ENCODE peak calls at places on chromosomes 5 and 9, in five cellular contexts. J is mesothelial cell of epicardium; E is activated naive CD8-positive, alpha-beta T cell treated with anti-CD3 and anti-CD28 coated beads, Interleukin-2, amount 50 U/mL, for 24 hours; F is HuH-7; I is stimulated activated CD4-positive, alpha-beta T cell treated with anti-CD3 and anti-CD28 coated beads, TNF-alpha, amount 100 ng/mL, for 1 hour. B is an unnamed sample.

GRCh38 chr5:12623408-12623807 is 719.2 kb upstream of the CTNND2 start:
- DNase-seq in J (no peak), E (no peak), F (no peak), I (no peak), B (no peak)

GRCh38 chr5:61678966-61679365 is 346.9 kb downstream of the ZSWIM6 start:
- DNase-seq in J (no peak), E (no peak), F (no peak), I (no peak), B (no peak)

GRCh38 chr9:98054376-98054951 is 2.1 kb upstream of the NANS start:
- DNase-seq in J (no peak), E (no peak), F (no peak), I (no peak), B (no peak)

GRCh38 chr5:37871023-37871815 is 31.4 kb upstream of the GDNF start:
- DNase-seq in J (no peak), E (no peak), F (no peak), I (no peak), B (no peak)

GRCh38 chr9:71814805-71815204 is 46.5 kb upstream of the CEMIP2 start:
- DNase-seq in J (no peak), E (no peak), F (no peak), I (no peak), B (no peak)

GRCh38 chr5:124513216-124513615 is 233.2 kb downstream of the ZNF608 start:
- DNase-seq in J (no peak), E (no peak), F (no peak), I (no peak), B (no peak)

GRCh38 chr9:127163409-127163808 is 41.0 kb upstream of the ANGPTL2 start:
- DNase-seq in J (no peak), E (no peak), F (no peak), I (no peak), B (peak)

GRCh38 chr5:116068028-116068632 is 16.7 kb upstream of the COMMD10 start:
- DNase-seq in J (no peak), E (no peak), F (no peak), I (no peak), B (no peak)

GRCh38 chr9:21764736-21765245 is 37.6 kb upstream of the MTAP start:
- DNase-seq in J (no peak), E (no peak), F (no peak), I (no peak), B (no peak)

GRCh38 chr5:130836729-130837660 is 328.1 kb downstream of the HINT1 start:
- DNase-seq in J (no peak), E (no peak), F (no peak), I (no peak), B (no peak)

GRCh38 chr9:116687074-116687761 is at the start of gene TRIM32:
- DNase-seq in J (peak), E (peak), F (peak), I (peak), B (peak)

GRCh38 chr9:33466565-33467495 is 6.9 kb downstream of the NOL6 start:
- DNase-seq in J (no peak), E (peak), F (peak), I (peak), B (peak)

GRCh38 chr5:91212336-91213092 is 170.6 kb downstream of the ARRDC3 start:
- DNase-seq in J (no peak), E (no peak), F (no peak), I (no peak), B (no peak)

GRCh38 chr5:65125681-65126080 is 356.0 kb downstream of the ADAMTS6 start:
- DNase-seq in J (no peak), E (no peak), F (no peak), I (no peak), B (no peak)

GRCh38 chr9:96460470-96460869 is 10.5 kb downstream of the HABP4 start:
- DNase-seq in J (no peak), E (no peak), F (no peak), I (no peak), B (no peak)

GRCh38 chr5:17306726-17307091 is 89.3 kb downstream of the BASP1 start:
- DNase-seq in J (no peak), E (no peak), F (no peak), I (no peak), B (no peak)

GRCh38 chr9:2271426-2271825 is 256.3 kb downstream of the SMARCA2 start:
- DNase-seq in J (no peak), E (no peak), F (no peak), I (no peak), B (peak)

GRCh38 chr9:7298123-7298522 is 501.5 kb downstream of the DMAC1 start:
- DNase-seq in J (no peak), E (peak), F (no peak), I (no peak), B (peak)

GRCh38 chr9:85053206-85053605 is 383.7 kb downstream of the NTRK2 start:
- DNase-seq in J (no peak), E (no peak), F (no peak), I (no peak), B (no peak)

GRCh38 chr5:90168399-90168798 is 241.2 kb downstream of the CETN3 start:
- DNase-seq in J (no peak), E (no peak), F (no peak), I (no peak), B (no peak)

GRCh38 chr9:126171641-126172040 is 155.0 kb upstream of the MVB12B start:
- DNase-seq in J (no peak), E (no peak), F (no peak), I (no peak), B (no peak)

GRCh38 chr5:84274585-84275468 is 109.9 kb downstream of the EDIL3 start:
- DNase-seq in J (no peak), E (peak), F (peak), I (no peak), B (no peak)

GRCh38 chr9:39108145-39108544 is 179.8 kb downstream of the CNTNAP3 start:
- DNase-seq in J (no peak), E (no peak), F (no peak), I (no peak), B (no peak)

GRCh38 chr9:136262671-136263178 is 17.1 kb upstream of the QSOX2 start:
- DNase-seq in J (no peak), E (no peak), F (no peak), I (no peak), B (no peak)

B was measured in activated CD4-positive, alpha-beta memory T cell treated with anti-CD3 and anti-CD28 coated beads for 36 hours.